ENCODE peak calls at places on chromosome 5, in ten cellular contexts. B is cardiac fibroblast, L is gastrocnemius medialis, R is dorsolateral prefrontal cortex, A is GM12865, C is progenitor cell of endocrine pancreas, F is DMS153, D is GM06990, Y is GM23338, M is IMR-90. T is an unnamed sample.

GRCh38 chr5:95883185-95884020 is 60.9 kb upstream of the GLRX start:
- DNase-seq in B (no peak), L (peak; percentile 60), R (no peak), A (peak; percentile 72), C (no peak), F (no peak), D (no peak), Y (no peak), M (no peak), T (no peak)

GRCh38 chr5:144028058-144028457 is 142.4 kb downstream of the YIPF5 start:
- DNase-seq in B (peak; percentile 86), L (no peak), R (peak; percentile 30), A (no peak), C (no peak), F (peak; percentile 29), D (no peak), Y (no peak), M (peak; percentile 51), T (no peak)

GRCh38 chr5:124661317-124662141 is 84.9 kb downstream of the ZNF608 start:
- DNase-seq in B (peak; percentile 91), L (no peak), R (no peak), A (no peak), C (no peak), F (peak; percentile 50), D (no peak), Y (peak; percentile 94), M (peak; percentile 92), T (no peak)

GRCh38 chr5:172156541-172156994 is 31.5 kb downstream of the STK10 start:
- DNase-seq in B (peak; percentile 58), L (no peak), R (no peak), A (no peak), C (no peak), F (no peak), D (no peak), Y (no peak), M (no peak), T (no peak)

GRCh38 chr5:137997726-137998213 is 35.1 kb downstream of the FAM13B start:
- DNase-seq in B (no peak), L (no peak), R (no peak), A (peak; percentile 74), C (no peak), F (no peak), D (peak; percentile 44), Y (no peak), M (peak; percentile 35), T (no peak)

GRCh38 chr5:71922584-71923106 is 184.6 kb upstream of the MAP1B start:
- DNase-seq in B (peak; percentile 89), L (no peak), R (no peak), A (peak; percentile 7), C (no peak), F (peak; percentile 46), D (no peak), Y (no peak), M (peak; percentile 64), T (no peak)

GRCh38 chr5:41109186-41109585 is 38.0 kb upstream of the MROH2B start:
- DNase-seq in B (no peak), L (no peak), R (no peak), A (no peak), C (no peak), F (no peak), D (no peak), Y (no peak), M (peak; percentile 78), T (no peak)

GRCh38 chr5:57750282-57750681 is 267.7 kb upstream of the ACTBL2 start:
- DNase-seq in B (no peak), L (no peak), R (no peak), A (no peak), C (no peak), F (no peak), D (no peak), Y (no peak), M (no peak), T (no peak)

GRCh38 chr5:131679911-131680310 is 44.9 kb upstream of the RAPGEF6 start:
- DNase-seq in B (peak; percentile 76), L (no peak), R (no peak), A (no peak), C (no peak), F (no peak), D (no peak), Y (no peak), M (peak; percentile 75), T (no peak)

GRCh38 chr5:111997308-111998159 is 240.5 kb upstream of the NREP start:
- DNase-seq in B (peak; percentile 94), L (peak; percentile 12), R (no peak), A (no peak), C (no peak), F (no peak), D (no peak), Y (no peak), M (peak; percentile 100), T (no peak)

GRCh38 chr5:191036-191948 is at the start of gene LRRC14B:
- DNase-seq in B (no peak), L (peak; percentile 98), R (peak; percentile 16), A (peak; percentile 43), C (no peak), F (no peak), D (peak; percentile 60), Y (no peak), M (no peak), T (no peak)

GRCh38 chr5:156094001-156094400 is 233.0 kb upstream of the SGCD start:
- DNase-seq in B (no peak), L (no peak), R (peak; percentile 28), A (no peak), C (no peak), F (no peak), D (no peak), Y (peak; percentile 23), M (peak; percentile 19), T (no peak)

GRCh38 chr5:137129906-137130680 is 369.0 kb downstream of the SPOCK1 start:
- DNase-seq in B (no peak), L (no peak), R (no peak), A (no peak), C (no peak), F (no peak), D (no peak), Y (no peak), M (no peak), T (no peak)

GRCh38 chr5:170603578-170604565 is 100.1 kb downstream of the KCNIP1 start:
- DNase-seq in B (peak; percentile 56), L (no peak), R (peak; percentile 39), A (peak; percentile 48), C (peak; percentile 40), F (no peak), D (no peak), Y (peak; percentile 94), M (peak; percentile 6), T (peak; percentile 50)

GRCh38 chr5:171581756-171582155 is 162.3 kb downstream of the FGF18 start:
- DNase-seq in B (no peak), L (no peak), R (no peak), A (no peak), C (no peak), F (no peak), D (no peak), Y (no peak), M (no peak), T (no peak)

GRCh38 chr5:93281980-93282772 is 298.8 kb downstream of the NR2F1-AS1 start:
- DNase-seq in B (no peak), L (peak; percentile 14), R (no peak), A (no peak), C (no peak), F (no peak), D (no peak), Y (no peak), M (no peak), T (no peak)

GRCh38 chr5:10489810-10490426 is 48.2 kb downstream of the ROPN1L start:
- DNase-seq in B (peak; percentile 32), L (no peak), R (no peak), A (peak; percentile 59), C (no peak), F (no peak), D (no peak), Y (no peak), M (peak; percentile 31), T (peak; percentile 52)

GRCh38 chr5:100421360-100421759 is 113.8 kb upstream of the FAM174A start:
- DNase-seq in B (no peak), L (no peak), R (no peak), A (no peak), C (no peak), F (no peak), D (no peak), Y (no peak), M (no peak), T (no peak)

GRCh38 chr5:143880178-143880577 is 68.2 kb downstream of the HMHB1 start:
- DNase-seq in B (no peak), L (no peak), R (no peak), A (no peak), C (no peak), F (no peak), D (no peak), Y (no peak), M (peak; percentile 47), T (no peak)

GRCh38 chr5:134176523-134177196 is at the start of gene SKP1:
- DNase-seq in B (peak; percentile 85), L (peak; percentile 77), R (peak; percentile 77), A (peak; percentile 92), C (peak; percentile 76), F (peak; percentile 34), D (peak; percentile 91), Y (peak; percentile 87), M (peak; percentile 71), T (peak; percentile 87)

GRCh38 chr5:133382661-133383579 is 229.4 kb downstream of the FSTL4 start:
- DNase-seq in B (no peak), L (no peak), R (no peak), A (no peak), C (no peak), F (no peak), D (no peak), Y (no peak), M (no peak), T (no peak)

GRCh38 chr5:129836321-129836720 is 67.9 kb upstream of the CHSY3 start:
- DNase-seq in B (no peak), L (no peak), R (no peak), A (no peak), C (no peak), F (no peak), D (no peak), Y (no peak), M (no peak), T (no peak)

GRCh38 chr5:36689225-36689624 is 82.8 kb downstream of the SLC1A3 start:
- DNase-seq in B (peak; percentile 5), L (no peak), R (no peak), A (peak; percentile 72), C (no peak), F (no peak), D (peak; percentile 49), Y (no peak), M (peak; percentile 61), T (no peak)

GRCh38 chr5:135546014-135546413 is 10.2 kb upstream of the NEUROG1 start:
- DNase-seq in B (no peak), L (no peak), R (no peak), A (no peak), C (no peak), F (no peak), D (no peak), Y (peak; percentile 36), M (no peak), T (no peak)

GRCh38 chr5:56359809-56360685 is 126.9 kb upstream of the ANKRD55 start:
- DNase-seq in B (no peak), L (no peak), R (no peak), A (no peak), C (no peak), F (no peak), D (no peak), Y (no peak), M (peak; percentile 20), T (no peak)

T was measured in activated CD4-positive, alpha-beta memory T cell treated with anti-CD3 and anti-CD28 coated beads, Interleukin-2, amount 10 ng/mL, durations not matched to agents 7 days and 5 days.